ENCODE peak calls at places on chromosomes 2 and 18, in seven cellular contexts. One of them, this sample, is unnamed.

GRCh38 chr2:27138111-27138510 is 1.1 kb downstream of the PRR30 start:
- DNase-seq in mucosa of descending colon: no peak
- DNase-seq in GM23338: no peak
- DNase-seq in OCI-LY7: no peak
- DNase-seq in uterus: no peak
- DNase-seq in IMR-90: no peak
- DNase-seq in CD8-positive, alpha-beta T cell: no peak
- DNase-seq in this sample: no peak

GRCh38 chr2:238281826-238282480 is 6.5 kb downstream of the PER2 start:
- DNase-seq in mucosa of descending colon: peak
- DNase-seq in GM23338: no peak
- DNase-seq in OCI-LY7: no peak
- DNase-seq in uterus: no peak
- DNase-seq in IMR-90: no peak
- DNase-seq in CD8-positive, alpha-beta T cell: no peak
- DNase-seq in this sample: no peak

GRCh38 chr18:32296851-32297250 is 107.0 kb downstream of the MEP1B start:
- DNase-seq in mucosa of descending colon: no peak
- DNase-seq in GM23338: no peak
- DNase-seq in OCI-LY7: no peak
- DNase-seq in uterus: no peak
- DNase-seq in IMR-90: no peak
- DNase-seq in CD8-positive, alpha-beta T cell: no peak
- DNase-seq in this sample: no peak

GRCh38 chr2:60581461-60582282 is 28.2 kb upstream of the BCL11A start:
- DNase-seq in mucosa of descending colon: peak
- DNase-seq in GM23338: peak
- DNase-seq in OCI-LY7: peak
- DNase-seq in uterus: no peak
- DNase-seq in IMR-90: peak
- DNase-seq in CD8-positive, alpha-beta T cell: peak
- DNase-seq in this sample: peak

GRCh38 chr2:188132385-188132784 is 159.3 kb upstream of the GULP1 start:
- DNase-seq in mucosa of descending colon: no peak
- DNase-seq in GM23338: no peak
- DNase-seq in OCI-LY7: no peak
- DNase-seq in uterus: no peak
- DNase-seq in IMR-90: no peak
- DNase-seq in CD8-positive, alpha-beta T cell: no peak
- DNase-seq in this sample: no peak

GRCh38 chr2:96873651-96874096 is 3.8 kb upstream of the SEMA4C start:
- DNase-seq in mucosa of descending colon: no peak
- DNase-seq in GM23338: no peak
- DNase-seq in OCI-LY7: no peak
- DNase-seq in uterus: peak
- DNase-seq in IMR-90: no peak
- DNase-seq in CD8-positive, alpha-beta T cell: no peak
- DNase-seq in this sample: no peak

GRCh38 chr2:174593574-174594203 is 3.9 kb downstream of the WIPF1 start:
- DNase-seq in mucosa of descending colon: no peak
- DNase-seq in GM23338: peak
- DNase-seq in OCI-LY7: peak
- DNase-seq in uterus: no peak
- DNase-seq in IMR-90: peak
- DNase-seq in CD8-positive, alpha-beta T cell: peak
- DNase-seq in this sample: peak

GRCh38 chr2:1886405-1886992 is 142.2 kb upstream of the PXDN start:
- DNase-seq in mucosa of descending colon: no peak
- DNase-seq in GM23338: peak
- DNase-seq in OCI-LY7: peak
- DNase-seq in uterus: peak
- DNase-seq in IMR-90: peak
- DNase-seq in CD8-positive, alpha-beta T cell: no peak
- DNase-seq in this sample: peak

GRCh38 chr2:100238471-100238870 is 83.8 kb downstream of the LONRF2 start:
- DNase-seq in mucosa of descending colon: no peak
- DNase-seq in GM23338: no peak
- DNase-seq in OCI-LY7: no peak
- DNase-seq in uterus: no peak
- DNase-seq in IMR-90: no peak
- DNase-seq in CD8-positive, alpha-beta T cell: no peak
- DNase-seq in this sample: no peak

DNA sequence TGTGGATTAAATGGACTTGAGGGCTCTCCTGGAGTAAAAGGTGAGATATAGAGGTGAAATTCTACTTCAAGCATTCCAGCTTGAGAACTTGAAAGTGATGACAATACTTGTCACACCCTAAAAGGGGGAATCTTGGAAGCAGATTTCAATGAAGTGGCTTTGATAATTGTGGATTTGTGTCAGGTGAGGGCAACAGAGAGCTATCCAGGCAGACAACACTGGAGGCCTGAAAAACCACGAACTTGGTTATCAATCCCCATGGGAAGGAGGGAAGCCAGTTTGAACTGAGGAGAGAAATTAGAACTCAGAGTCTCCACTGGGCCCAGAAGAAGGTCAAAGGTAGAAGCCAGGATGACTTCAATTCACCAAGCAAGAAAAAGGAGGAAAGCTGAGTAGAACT is 263.9 kb downstream of the FIGN start:
- DNase-seq in mucosa of descending colon: no peak
- DNase-seq in GM23338: peak
- DNase-seq in OCI-LY7: no peak
- DNase-seq in uterus: no peak
- DNase-seq in IMR-90: peak
- DNase-seq in CD8-positive, alpha-beta T cell: no peak
- DNase-seq in this sample: no peak
- H3K4me3 ChIP-seq in mucosa of descending colon: no peak
- H3K4me3 ChIP-seq in GM23338: no peak
- H3K4me3 ChIP-seq in OCI-LY7: no peak
- H3K4me3 ChIP-seq in uterus: no peak
- H3K4me3 ChIP-seq in IMR-90: no peak
- H3K4me3 ChIP-seq in CD8-positive, alpha-beta T cell: no peak
- H3K4me3 ChIP-seq in this sample: no peak

GRCh38 chr2:131076707-131077106 is 16.6 kb downstream of the FAM168B start:
- DNase-seq in mucosa of descending colon: no peak
- DNase-seq in GM23338: no peak
- DNase-seq in OCI-LY7: no peak
- DNase-seq in uterus: no peak
- DNase-seq in IMR-90: no peak
- DNase-seq in CD8-positive, alpha-beta T cell: no peak
- DNase-seq in this sample: no peak

GRCh38 chr2:131077966-131078365 is 15.3 kb downstream of the FAM168B start:
- DNase-seq in mucosa of descending colon: no peak
- DNase-seq in GM23338: no peak
- DNase-seq in OCI-LY7: no peak
- DNase-seq in uterus: no peak
- DNase-seq in IMR-90: no peak
- DNase-seq in CD8-positive, alpha-beta T cell: no peak
- DNase-seq in this sample: no peak

GRCh38 chr2:131081190-131081589 is 12.1 kb downstream of the FAM168B start:
- DNase-seq in mucosa of descending colon: no peak
- DNase-seq in GM23338: no peak
- DNase-seq in OCI-LY7: no peak
- DNase-seq in uterus: no peak
- DNase-seq in IMR-90: no peak
- DNase-seq in CD8-positive, alpha-beta T cell: no peak
- DNase-seq in this sample: no peak

GRCh38 chr2:131077182-131077846 is 15.9 kb downstream of the FAM168B start:
- DNase-seq in mucosa of descending colon: no peak
- DNase-seq in GM23338: no peak
- DNase-seq in OCI-LY7: no peak
- DNase-seq in uterus: no peak
- DNase-seq in IMR-90: no peak
- DNase-seq in CD8-positive, alpha-beta T cell: no peak
- DNase-seq in this sample: no peak
- H3K4me3 ChIP-seq in mucosa of descending colon: no peak
- H3K4me3 ChIP-seq in GM23338: no peak
- H3K4me3 ChIP-seq in OCI-LY7: no peak
- H3K4me3 ChIP-seq in uterus: no peak
- H3K4me3 ChIP-seq in IMR-90: no peak
- H3K4me3 ChIP-seq in CD8-positive, alpha-beta T cell: no peak
- H3K4me3 ChIP-seq in this sample: no peak

DNA sequence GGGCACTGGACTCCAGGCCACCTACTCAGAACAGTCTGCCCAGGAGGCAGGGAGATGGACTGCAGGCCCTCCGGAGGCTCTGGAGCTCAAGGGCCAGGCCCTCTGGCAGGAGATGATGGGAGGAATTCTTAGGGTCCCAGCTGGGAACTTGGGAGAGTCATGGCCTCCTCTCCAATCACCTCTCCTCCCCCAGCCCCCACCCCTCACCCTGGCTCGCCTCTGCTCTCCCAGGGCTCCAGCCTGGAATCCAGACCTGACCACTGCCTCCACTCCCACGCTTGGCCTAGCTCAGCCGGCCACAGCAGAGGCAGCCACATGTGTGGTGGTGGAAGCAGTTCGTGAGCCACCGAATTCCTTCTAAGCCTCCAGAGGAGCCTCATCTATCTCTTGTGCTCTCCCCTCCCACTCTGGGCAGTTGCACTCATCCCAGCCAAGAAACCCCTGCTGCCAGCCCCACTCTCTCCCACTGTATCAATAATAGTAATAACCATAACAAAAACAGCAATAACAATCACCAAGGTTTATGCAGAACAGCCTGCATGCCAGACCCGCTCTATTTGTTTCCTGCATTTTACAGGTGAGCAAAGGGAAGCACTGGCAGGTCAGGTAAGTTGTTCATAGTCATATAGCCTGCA is 67.4 kb downstream of the TNS1 start:
- DNase-seq in mucosa of descending colon: no peak
- DNase-seq in GM23338: peak
- DNase-seq in OCI-LY7: no peak
- DNase-seq in uterus: peak
- DNase-seq in IMR-90: peak
- DNase-seq in CD8-positive, alpha-beta T cell: no peak
- DNase-seq in this sample: no peak
- H3K4me3 ChIP-seq in mucosa of descending colon: no peak
- H3K4me3 ChIP-seq in GM23338: peak
- H3K4me3 ChIP-seq in OCI-LY7: no peak
- H3K4me3 ChIP-seq in uterus: peak
- H3K4me3 ChIP-seq in IMR-90: no peak
- H3K4me3 ChIP-seq in CD8-positive, alpha-beta T cell: no peak
- H3K4me3 ChIP-seq in this sample: no peak

GRCh38 chr2:178863130-178863855 is 56.1 kb upstream of the TTN start:
- DNase-seq in mucosa of descending colon: no peak
- DNase-seq in GM23338: no peak
- DNase-seq in OCI-LY7: no peak
- DNase-seq in uterus: no peak
- DNase-seq in IMR-90: no peak
- DNase-seq in CD8-positive, alpha-beta T cell: no peak
- DNase-seq in this sample: no peak
- H3K4me3 ChIP-seq in mucosa of descending colon: no peak
- H3K4me3 ChIP-seq in GM23338: no peak
- H3K4me3 ChIP-seq in OCI-LY7: no peak
- H3K4me3 ChIP-seq in uterus: no peak
- H3K4me3 ChIP-seq in IMR-90: no peak
- H3K4me3 ChIP-seq in CD8-positive, alpha-beta T cell: no peak
- H3K4me3 ChIP-seq in this sample: no peak

DNA sequence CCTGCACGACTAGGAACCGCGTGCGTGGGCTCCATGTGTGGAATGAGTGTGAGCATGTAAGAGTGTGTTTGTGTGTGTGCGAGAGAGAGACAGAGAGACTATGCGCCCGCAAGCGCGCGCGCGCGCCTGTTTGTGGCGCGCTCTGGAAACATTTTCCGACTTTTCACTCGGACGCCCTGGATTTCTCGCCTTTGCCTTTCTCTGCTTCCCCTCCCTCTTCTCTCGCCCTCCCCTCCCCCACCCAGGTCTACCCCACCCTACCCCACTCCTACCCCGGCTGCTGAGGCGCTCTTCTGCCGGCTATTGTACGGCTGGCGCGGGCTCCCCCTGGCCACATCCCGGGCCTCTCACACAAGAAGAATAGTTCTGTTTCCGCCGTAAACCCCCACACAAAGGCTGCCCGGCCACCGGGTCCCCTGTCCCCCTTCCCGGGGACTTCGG is 7.0 kb upstream of the SIX3 start:
- DNase-seq in mucosa of descending colon: no peak
- DNase-seq in GM23338: peak
- DNase-seq in OCI-LY7: no peak
- DNase-seq in uterus: no peak
- DNase-seq in IMR-90: no peak
- DNase-seq in CD8-positive, alpha-beta T cell: no peak
- DNase-seq in this sample: no peak
- H3K4me3 ChIP-seq in mucosa of descending colon: no peak
- H3K4me3 ChIP-seq in GM23338: peak
- H3K4me3 ChIP-seq in OCI-LY7: no peak
- H3K4me3 ChIP-seq in uterus: no peak
- H3K4me3 ChIP-seq in IMR-90: no peak
- H3K4me3 ChIP-seq in CD8-positive, alpha-beta T cell: no peak
- H3K4me3 ChIP-seq in this sample: no peak